ENCODE peak calls at places on chromosomes 7 and 10, in seven cellular contexts. B is type B pancreatic cell, Z is MCF 10A, J is fibroblast of mammary gland, D is AG10803, A is dorsolateral prefrontal cortex, K is fibroblast of pulmonary artery. O is an unnamed sample.

GRCh38 chr10:121900443-121901174 is 27.2 kb downstream of the ATE1 start:
- DNase-seq in A (no peak), B (no peak), J (peak; percentile 74), D (peak; percentile 69), Z (peak; percentile 69), K (peak; percentile 83), O (peak; percentile 82)

GRCh38 chr7:127392182-127392565 is 334 bp downstream of the ZNF800 start:
- DNase-seq in J (peak; percentile 49), Z (peak; percentile 54), D (peak; percentile 71), K (peak; percentile 64), A (peak; percentile 29), B (peak; percentile 79), O (peak; percentile 35)

GRCh38 chr7:67341153-67341768 is 344.6 kb downstream of the TYW1 start:
- DNase-seq in K (no peak), A (no peak), Z (no peak), D (no peak), J (no peak), B (peak; percentile 44), O (no peak)

GRCh38 chr7:131525820-131526219 is 30.6 kb downstream of the PODXL start:
- DNase-seq in D (no peak), B (no peak), K (no peak), J (no peak), Z (no peak), A (no peak), O (no peak)

GRCh38 chr7:159032310-159032709 is 112.4 kb downstream of the VIPR2 start:
- DNase-seq in J (no peak), D (no peak), Z (no peak), K (no peak), B (peak; percentile 52), A (no peak), O (no peak)

GRCh38 chr7:20778063-20778721 is 8.5 kb downstream of the SP8 start:
- DNase-seq in A (no peak), D (no peak), Z (peak; percentile 21), J (no peak), B (peak; percentile 85), K (peak; percentile 35), O (no peak)

GRCh38 chr10:50627896-50628295 is 4.1 kb upstream of the SGMS1 start:
- DNase-seq in B (no peak), A (no peak), D (no peak), K (no peak), J (no peak), Z (no peak), O (no peak)

GRCh38 chr7:97187067-97187466 is 69.6 kb downstream of the SDHAF3 start:
- DNase-seq in Z (peak; percentile 49), K (peak; percentile 32), D (peak; percentile 67), A (no peak), B (no peak), J (peak; percentile 86), O (peak; percentile 43)

GRCh38 chr10:75145590-75145989 is 34.1 kb downstream of the SAMD8 start:
- DNase-seq in A (no peak), K (no peak), Z (no peak), J (no peak), B (no peak), D (no peak), O (no peak)

GRCh38 chr7:118239014-118239413 is 14.5 kb downstream of the ANKRD7 start:
- DNase-seq in B (no peak), K (no peak), Z (no peak), A (no peak), D (no peak), J (no peak), O (no peak)

GRCh38 chr7:602341-603141 is 82.9 kb upstream of the PDGFA start:
- DNase-seq in K (no peak), B (no peak), A (no peak), D (no peak), Z (no peak), J (peak; percentile 6), O (no peak)

GRCh38 chr10:83961620-83962019 is 177.7 kb upstream of the GHITM start:
- DNase-seq in K (no peak), Z (peak; percentile 8), J (no peak), D (no peak), A (no peak), B (no peak), O (no peak)

GRCh38 chr7:12119638-12120303 is 91.3 kb upstream of the TMEM106B start:
- DNase-seq in B (no peak), Z (no peak), J (no peak), K (no peak), A (no peak), D (no peak), O (no peak)

GRCh38 chr7:107694395-107694794 is 33.8 kb downstream of the SLC26A4 start:
- DNase-seq in Z (peak; percentile 37), D (peak; percentile 58), J (peak; percentile 29), B (no peak), K (peak; percentile 74), A (no peak), O (peak; percentile 42)

GRCh38 chr10:129861776-129862530 is 102.1 kb downstream of the EBF3 start:
- DNase-seq in K (no peak), D (no peak), Z (no peak), A (no peak), J (no peak), B (no peak), O (no peak)

GRCh38 chr10:100518761-100519241 is 860 bp downstream of the SEC31B start:
- DNase-seq in J (peak; percentile 63), Z (peak; percentile 72), D (peak; percentile 57), B (no peak), A (no peak), K (peak; percentile 73), O (peak; percentile 75)

GRCh38 chr7:23471090-23471859 is 984 bp upstream of the IGF2BP3 start:
- DNase-seq in D (no peak), B (peak; percentile 89), A (no peak), J (no peak), Z (peak; percentile 67), K (peak; percentile 78), O (peak; percentile 35)

GRCh38 chr10:86968271-86968993 is at the start of gene ADIRF:
- DNase-seq in J (peak; percentile 28), A (no peak), Z (peak; percentile 92), B (no peak), D (peak; percentile 21), K (no peak), O (no peak)

GRCh38 chr7:51731086-51731485 is 414.5 kb upstream of the COBL start:
- DNase-seq in K (no peak), D (no peak), A (no peak), Z (no peak), J (no peak), B (no peak), O (no peak)

DNA sequence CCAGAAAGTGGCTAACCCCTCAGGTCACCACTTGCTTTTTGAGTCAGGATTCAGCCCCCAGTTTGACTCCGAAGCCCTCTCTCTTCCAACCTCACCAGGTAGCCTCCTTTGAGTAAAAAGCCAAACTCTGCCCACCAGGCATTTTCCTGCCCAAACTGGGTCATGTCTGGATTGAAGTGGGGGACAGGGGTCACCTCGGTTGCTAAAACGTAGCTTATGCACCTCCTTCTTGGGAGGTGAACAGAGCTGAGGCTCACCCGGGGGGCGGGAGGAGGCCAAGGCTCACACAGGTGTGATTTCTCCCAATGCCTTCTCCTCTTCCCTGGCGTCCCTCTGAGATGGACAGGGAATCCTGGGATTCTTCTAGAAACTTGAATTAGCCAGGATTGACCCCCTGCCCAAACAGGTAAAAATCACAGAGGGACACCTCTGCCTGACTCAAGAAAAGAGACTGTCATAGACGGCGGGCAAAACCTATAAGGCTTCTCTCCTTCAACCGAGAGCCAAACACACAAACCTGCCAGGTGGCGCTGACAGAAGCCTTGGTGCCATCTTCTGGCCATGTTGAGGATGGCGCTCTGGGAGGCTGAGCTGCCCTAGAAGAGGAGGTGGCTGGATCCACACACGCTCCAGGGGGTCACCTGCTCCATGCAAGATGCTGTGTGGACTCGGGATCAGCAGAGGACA is 51.6 kb downstream of the PRLHR start:
- DNase-seq in J (peak; percentile 62), D (peak; percentile 43), K (peak; percentile 48), Z (peak; percentile 81), A (no peak), B (peak; percentile 73), O (peak; percentile 47)
- TF ChIP-seq CTCF in J (peak; percentile 80), D (peak; percentile 80), K (peak; percentile 73), Z (peak; percentile 90), A (peak; percentile 27), B (peak; percentile 67), O (peak; percentile 70)

DNA sequence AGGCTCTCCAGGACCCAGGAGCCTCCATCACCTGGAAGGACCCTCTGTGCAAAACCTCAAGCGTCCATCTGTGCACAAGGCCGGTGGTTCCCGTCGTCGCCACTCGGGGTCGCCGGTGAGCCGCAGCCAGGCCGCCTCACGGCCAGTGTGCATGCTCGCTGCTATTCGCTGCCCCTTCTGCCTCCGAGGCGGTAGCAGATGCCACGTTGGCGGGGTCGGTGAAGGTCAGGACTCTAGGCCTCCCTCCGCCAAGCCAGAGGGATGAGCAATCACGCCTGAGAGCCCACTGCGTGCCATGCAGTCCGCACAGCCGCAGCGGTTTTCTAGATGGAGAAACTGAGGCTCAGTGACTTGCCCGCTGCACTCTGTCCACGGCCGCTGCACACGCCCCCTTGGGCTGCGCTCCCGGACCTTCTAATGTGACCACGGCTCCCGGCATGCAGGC is 5.7 kb downstream of the UPK3B start:
- DNase-seq in A (no peak), J (peak; percentile 40), Z (peak; percentile 52), K (peak; percentile 64), D (peak; percentile 35), B (no peak), O (no peak)
- TF ChIP-seq CTCF in A (no peak), J (peak; percentile 71), Z (peak; percentile 93), K (peak; percentile 97), D (peak; percentile 67), B (no peak), O (no peak)

DNA sequence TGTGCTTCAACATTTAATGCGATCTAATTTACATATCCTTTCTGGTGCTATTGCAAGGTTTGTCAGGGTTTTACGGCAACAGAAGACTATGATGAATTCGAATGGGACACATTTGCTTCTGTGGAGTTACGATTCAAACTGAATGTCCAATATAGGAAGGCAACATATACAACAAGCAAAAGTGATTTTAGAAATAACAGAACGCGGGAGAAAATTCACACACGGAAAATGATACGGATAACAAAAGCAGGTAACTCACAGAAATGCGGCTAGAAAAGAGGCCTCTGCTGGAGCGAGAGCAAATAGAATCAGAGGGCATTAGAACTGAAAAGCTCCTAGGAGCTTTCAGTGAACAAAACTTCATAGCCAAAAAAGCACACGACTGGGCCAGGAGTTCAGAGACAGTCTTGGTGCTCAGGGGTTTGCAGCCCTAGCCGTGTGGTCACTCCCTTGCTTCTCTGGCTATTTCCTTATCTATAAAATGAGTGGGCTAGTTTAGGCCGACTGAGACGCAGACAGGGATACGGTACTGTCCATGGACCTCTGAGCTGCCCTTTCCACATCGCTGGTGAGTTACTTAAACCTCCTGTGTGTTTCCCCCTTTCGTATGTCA is 555 bp upstream of the TAX1BP1 start:
- DNase-seq in D (no peak), B (no peak), A (no peak), J (no peak), Z (no peak), K (no peak), O (peak; percentile 76)
- TF ChIP-seq CTCF in D (peak; percentile 1), B (no peak), A (no peak), J (no peak), Z (no peak), K (no peak), O (no peak)

DNA sequence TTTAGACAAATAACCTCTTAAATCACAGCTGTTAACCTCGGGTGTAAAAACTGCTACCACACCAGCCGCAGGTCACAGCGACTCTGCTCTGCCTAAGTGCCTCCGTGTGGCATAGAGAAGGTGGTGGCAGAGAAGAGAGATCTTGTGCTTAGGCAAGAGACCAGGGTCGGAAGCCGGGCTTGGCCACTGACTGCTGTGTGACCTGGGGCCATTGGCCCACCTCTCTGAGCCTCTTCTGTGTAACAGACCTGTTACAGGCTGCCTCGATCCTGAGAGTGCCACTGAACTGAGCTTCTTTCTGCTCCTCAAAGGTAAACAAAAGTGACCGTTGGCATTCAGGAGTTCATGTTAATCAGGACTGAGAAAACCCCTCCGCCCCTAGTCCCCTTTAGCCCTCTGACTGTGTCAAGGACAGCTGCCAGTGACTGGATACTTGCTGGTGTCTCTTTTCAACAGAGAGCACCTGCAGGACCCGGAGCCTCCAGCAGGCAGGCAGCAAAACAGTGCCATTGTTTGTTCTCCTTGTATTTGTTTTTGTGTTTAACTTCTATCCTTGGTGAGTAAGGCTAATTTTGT is 36.5 kb downstream of the ZMIZ1 start:
- DNase-seq in D (no peak), J (no peak), Z (no peak), A (no peak), K (no peak), B (no peak), O (no peak)
- TF ChIP-seq CTCF in D (peak; percentile 7), J (no peak), Z (no peak), A (no peak), K (no peak), B (peak; percentile 61), O (peak; percentile 10)

O was measured in fibroblast of the aortic adventitia.